ENCODE peak calls at places on chromosomes 1 and 21, in nine cellular contexts. I is tibial nerve, R is SK-N-SH, J is K562, Y is stomach, P is transverse colon, Z is HepG2, L is A549, N is esophagus muscularis mucosa. F is an unnamed sample.

GRCh38 chr1:117589531-117589930 is 16.3 kb upstream of the TENT5C start:
- DNase-seq in Z (no peak), I (no peak), R (no peak), J (no peak), N (no peak), P (no peak), Y (no peak), L (no peak), F (no peak)

GRCh38 chr1:26739251-26739914 is 43.6 kb downstream of the ARID1A start:
- DNase-seq in J (no peak), Y (no peak), I (no peak), N (no peak), Z (no peak), L (no peak), R (no peak), P (no peak), F (no peak)

GRCh38 chr21:34336756-34337391 is 26.9 kb upstream of the KCNE2 start:
- DNase-seq in P (no peak), N (no peak), I (no peak), J (no peak), Z (no peak), Y (peak; percentile 32), R (no peak), L (no peak), F (peak; percentile 40)

GRCh38 chr1:98709906-98710305 is 48.4 kb downstream of the SNX7 start:
- DNase-seq in L (no peak), N (no peak), R (no peak), Z (no peak), P (no peak), J (no peak), I (no peak), Y (no peak), F (no peak)

GRCh38 chr1:11134352-11135266 is 34.9 kb upstream of the EXOSC10 start:
- DNase-seq in P (no peak), N (no peak), I (peak; percentile 38), Y (no peak), Z (no peak), L (no peak), J (peak; percentile 34), R (peak; percentile 78), F (no peak)

GRCh38 chr1:200483491-200484143 is 73.8 kb upstream of the ZNF281 start:
- DNase-seq in R (peak; percentile 28), J (peak; percentile 34), N (no peak), P (no peak), Z (peak; percentile 77), Y (peak; percentile 31), I (peak; percentile 18), L (peak; percentile 98), F (no peak)

GRCh38 chr1:14332158-14332557 is 266.3 kb upstream of the KAZN start:
- DNase-seq in N (no peak), R (no peak), L (no peak), Y (no peak), Z (no peak), J (no peak), I (no peak), P (no peak), F (no peak)

GRCh38 chr21:34973685-34974084 is 75.4 kb downstream of the RUNX1 start:
- DNase-seq in L (no peak), P (no peak), J (no peak), I (no peak), Z (no peak), R (no peak), Y (no peak), N (no peak), F (no peak)

GRCh38 chr1:30373471-30374399 is 349.6 kb downstream of the MATN1 start:
- DNase-seq in R (no peak), J (no peak), L (no peak), Z (no peak), Y (peak; percentile 22), I (no peak), N (peak; percentile 87), P (no peak), F (peak; percentile 6)

GRCh38 chr1:52337439-52337838 is 28.6 kb downstream of the CC2D1B start:
- DNase-seq in L (no peak), Z (no peak), P (no peak), I (no peak), R (no peak), Y (no peak), J (no peak), N (no peak), F (no peak)

GRCh38 chr1:193654951-193655705 is 468.7 kb upstream of the B3GALT2 start:
- DNase-seq in Z (no peak), L (no peak), P (no peak), J (no peak), Y (no peak), R (no peak), I (no peak), N (no peak), F (no peak)

GRCh38 chr21:37006243-37006520 is 320 bp upstream of the RIPPLY3 start:
- DNase-seq in Z (no peak), N (no peak), Y (no peak), L (no peak), I (no peak), R (peak; percentile 36), P (no peak), J (no peak), F (no peak)

GRCh38 chr1:193111641-193112090 is 6.5 kb upstream of the GLRX2 start:
- DNase-seq in Y (peak; percentile 47), P (peak; percentile 43), L (no peak), N (no peak), J (no peak), I (peak; percentile 31), Z (peak; percentile 67), R (no peak), F (no peak)

GRCh38 chr1:32215629-32216505 is 6.3 kb downstream of the TMEM234 start:
- DNase-seq in I (no peak), R (peak; percentile 79), N (no peak), J (peak; percentile 82), Z (peak; percentile 61), Y (peak; percentile 73), L (peak; percentile 62), P (peak; percentile 76), F (peak; percentile 60)

GRCh38 chr1:44559361-44559760 is 114.9 kb downstream of the TMEM53 start:
- DNase-seq in R (no peak), L (no peak), J (no peak), I (no peak), Z (no peak), N (no peak), Y (no peak), P (no peak), F (no peak)

GRCh38 chr1:47984175-47984789 is 12.9 kb downstream of the TRABD2B start:
- DNase-seq in Y (no peak), L (no peak), Z (no peak), P (no peak), R (no peak), J (no peak), I (no peak), N (no peak), F (no peak)

GRCh38 chr1:83583351-83584014 is 415.4 kb downstream of the TTLL7 start:
- DNase-seq in Y (no peak), I (no peak), R (no peak), N (peak; percentile 39), P (peak; percentile 20), L (no peak), Z (no peak), J (no peak), F (no peak)

GRCh38 chr1:20143734-20144565 is 4.8 kb downstream of the PLA2G2F start:
- DNase-seq in P (no peak), N (no peak), Y (no peak), Z (peak; percentile 19), L (no peak), R (no peak), I (no peak), J (no peak), F (no peak)

GRCh38 chr1:205631010-205631726 is 643 bp downstream of the ELK4 start:
- DNase-seq in N (peak; percentile 92), R (peak; percentile 96), J (peak; percentile 91), I (peak; percentile 16), L (peak; percentile 66), Z (peak; percentile 89), Y (peak; percentile 70), P (peak; percentile 83), F (peak; percentile 62)
- TF ChIP-seq CTCF in N (no peak), R (no peak), J (no peak), I (no peak), L (no peak), Z (no peak), Y (peak; percentile 7), P (no peak), F (no peak)

GRCh38 chr21:14318598-14318997 is 64.3 kb downstream of the HSPA13 start:
- DNase-seq in P (no peak), L (no peak), J (no peak), N (no peak), I (no peak), Y (no peak), R (no peak), Z (no peak), F (no peak)
- TF ChIP-seq EP300 in P (no peak), L (no peak), J (no peak), N (no peak), I (no peak), Y (no peak), R (no peak), Z (no peak), F (no peak)

DNA sequence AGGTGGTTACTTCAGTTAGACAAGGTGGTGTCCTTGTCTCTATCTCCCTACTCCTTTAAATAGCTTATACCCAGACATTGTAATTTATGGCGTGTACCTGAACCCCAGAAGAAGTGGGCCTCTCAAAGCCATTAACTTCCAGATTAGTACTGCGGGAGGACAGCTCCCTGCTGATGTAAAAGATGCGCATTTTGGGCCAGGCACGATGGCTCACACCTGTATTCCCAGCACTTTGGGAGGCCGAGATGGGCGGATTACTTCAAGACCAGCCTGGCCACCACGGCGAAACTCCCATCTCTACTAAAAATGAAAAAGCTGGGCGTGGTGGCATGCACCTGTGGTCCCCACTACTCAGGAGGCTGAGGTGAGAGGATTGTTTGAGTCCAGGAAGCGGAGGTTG is 15.0 kb upstream of the PLEKHM2 start:
- DNase-seq in J (no peak), L (no peak), I (no peak), R (no peak), Z (no peak), Y (no peak), P (no peak), N (no peak), F (no peak)
- TF ChIP-seq CTCF in J (no peak), L (no peak), I (no peak), R (no peak), Z (no peak), Y (no peak), P (no peak), N (no peak), F (no peak)

GRCh38 chr1:182137546-182137945 is 76.0 kb upstream of the ZNF648 start:
- DNase-seq in I (no peak), J (no peak), P (no peak), Z (no peak), L (no peak), R (no peak), N (peak; percentile 70), Y (no peak), F (no peak)

GRCh38 chr1:182135946-182136345 is 74.4 kb upstream of the ZNF648 start:
- DNase-seq in Y (no peak), I (no peak), R (no peak), L (no peak), P (no peak), J (no peak), Z (no peak), N (peak; percentile 26), F (no peak)

GRCh38 chr1:182129398-182129797 is 67.9 kb upstream of the ZNF648 start:
- DNase-seq in J (no peak), L (no peak), R (no peak), N (no peak), I (no peak), Y (peak; percentile 78), Z (no peak), P (no peak), F (no peak)

GRCh38 chr1:182134257-182134656 is 72.7 kb upstream of the ZNF648 start:
- DNase-seq in Z (no peak), I (no peak), P (no peak), L (no peak), J (no peak), R (no peak), N (no peak), Y (no peak), F (no peak)

GRCh38 chr1:182133181-182133580 is 71.7 kb upstream of the ZNF648 start:
- DNase-seq in Z (no peak), I (no peak), P (no peak), Y (no peak), R (no peak), N (no peak), L (no peak), J (no peak), F (no peak)
- TF ChIP-seq EP300 in Z (no peak), I (no peak), P (no peak), Y (no peak), R (no peak), N (no peak), L (no peak), J (no peak), F (no peak)